ENCODE peak calls at places on chromosome 13, in seven cellular contexts. D is CD8-positive, alpha-beta T cell; V is esophagus squamous epithelium; N is H1; A is lower leg skin; K is PC-3; E is AG04449. W is an unnamed sample.
A peak's percentile ranks its signal among the peaks of the same experiment; 100 is the strongest.

GRCh38 chr13:106499113-106499512 is 36.3 kb downstream of the EFNB2 start:
- DNase-seq in D (no peak), V (no peak), N (no peak), A (no peak), K (no peak), E (no peak), W (no peak)

GRCh38 chr13:19586904-19587634 is 25.7 kb upstream of the TPTE2 start:
- DNase-seq in D (peak; percentile 66), V (no peak), N (no peak), A (no peak), K (peak; percentile 87), E (no peak), W (peak; percentile 24)

GRCh38 chr13:79519252-79519651 is 38.3 kb downstream of the NDFIP2 start:
- DNase-seq in D (no peak), V (no peak), N (no peak), A (no peak), K (peak; percentile 59), E (no peak), W (no peak)

GRCh38 chr13:32253911-32254399 is 61.2 kb downstream of the ZAR1L start:
- DNase-seq in D (no peak), V (no peak), N (no peak), A (peak; percentile 23), K (no peak), E (no peak), W (no peak)

GRCh38 chr13:88303605-88304004 is 632.4 kb downstream of the SLITRK5 start:
- DNase-seq in D (no peak), V (no peak), N (no peak), A (no peak), K (no peak), E (no peak), W (no peak)

GRCh38 chr13:40974460-40975407 is 44.4 kb downstream of the ELF1 start:
- DNase-seq in D (no peak), V (no peak), N (no peak), A (no peak), K (peak; percentile 37), E (no peak), W (no peak)

GRCh38 chr13:23372264-23372905 is 61.1 kb downstream of the SACS start:
- DNase-seq in D (no peak), V (no peak), N (no peak), A (no peak), K (peak; percentile 14), E (no peak), W (no peak)

GRCh38 chr13:93714171-93714570 is 487.6 kb downstream of the GPC6 start:
- DNase-seq in D (no peak), V (no peak), N (no peak), A (no peak), K (peak; percentile 34), E (no peak), W (no peak)

GRCh38 chr13:66359910-66360552 is 870.1 kb downstream of the PCDH9 start:
- DNase-seq in D (no peak), V (no peak), N (no peak), A (no peak), K (no peak), E (no peak), W (no peak)

GRCh38 chr13:111567637-111568036 is 247.2 kb downstream of the TEX29 start:
- DNase-seq in D (no peak), V (no peak), N (no peak), A (no peak), K (no peak), E (no peak), W (no peak)

GRCh38 chr13:45747071-45747470 is 45.0 kb downstream of the CBY2 start:
- DNase-seq in D (no peak), V (no peak), N (no peak), A (no peak), K (no peak), E (no peak), W (no peak)

GRCh38 chr13:73952683-73953082 is 181.5 kb downstream of the KLF12 start:
- DNase-seq in D (no peak), V (no peak), N (no peak), A (no peak), K (no peak), E (no peak), W (no peak)

GRCh38 chr13:112785419-112785856 is 95.6 kb downstream of the ATP11A start:
- DNase-seq in D (no peak), V (no peak), N (no peak), A (no peak), K (no peak), E (no peak), W (no peak)

GRCh38 chr13:52850396-52851152 is 2.1 kb upstream of the PCDH8 start:
- DNase-seq in D (no peak), V (no peak), N (peak; percentile 72), A (peak; percentile 23), K (peak; percentile 38), E (no peak), W (no peak)

GRCh38 chr13:47990920-47991466 is 10.1 kb downstream of the SUCLA2 start:
- DNase-seq in D (no peak), V (no peak), N (no peak), A (no peak), K (no peak), E (no peak), W (no peak)

GRCh38 chr13:93625536-93625935 is 398.9 kb downstream of the GPC6 start:
- DNase-seq in D (no peak), V (no peak), N (no peak), A (no peak), K (no peak), E (no peak), W (no peak)

GRCh38 chr13:53250272-53250875 is 221.8 kb downstream of the OLFM4 start:
- DNase-seq in D (no peak), V (no peak), N (no peak), A (peak; percentile 18), K (peak; percentile 79), E (peak; percentile 34), W (peak; percentile 38)

GRCh38 chr13:82747948-82748347 is 1134.3 kb downstream of the SLITRK1 start:
- DNase-seq in D (no peak), V (no peak), N (no peak), A (no peak), K (peak; percentile 14), E (no peak), W (peak; percentile 22)

GRCh38 chr13:48748681-48749080 is 95.0 kb downstream of the CYSLTR2 start:
- DNase-seq in D (no peak), V (no peak), N (no peak), A (no peak), K (no peak), E (no peak), W (no peak)

GRCh38 chr13:75694742-75695141 is 58.6 kb downstream of the LMO7 start:
- DNase-seq in D (no peak), V (no peak), N (no peak), A (no peak), K (no peak), E (no peak), W (no peak)

GRCh38 chr13:75699062-75699461 is 62.9 kb downstream of the LMO7 start:
- DNase-seq in D (no peak), V (no peak), N (no peak), A (no peak), K (no peak), E (no peak), W (no peak)

GRCh38 chr13:75689686-75690085 is 53.6 kb downstream of the LMO7 start:
- DNase-seq in D (no peak), V (no peak), N (no peak), A (no peak), K (no peak), E (no peak), W (no peak)

GRCh38 chr13:75691183-75691582 is 55.1 kb downstream of the LMO7 start:
- DNase-seq in D (no peak), V (no peak), N (no peak), A (no peak), K (peak; percentile 92), E (no peak), W (no peak)

DNA sequence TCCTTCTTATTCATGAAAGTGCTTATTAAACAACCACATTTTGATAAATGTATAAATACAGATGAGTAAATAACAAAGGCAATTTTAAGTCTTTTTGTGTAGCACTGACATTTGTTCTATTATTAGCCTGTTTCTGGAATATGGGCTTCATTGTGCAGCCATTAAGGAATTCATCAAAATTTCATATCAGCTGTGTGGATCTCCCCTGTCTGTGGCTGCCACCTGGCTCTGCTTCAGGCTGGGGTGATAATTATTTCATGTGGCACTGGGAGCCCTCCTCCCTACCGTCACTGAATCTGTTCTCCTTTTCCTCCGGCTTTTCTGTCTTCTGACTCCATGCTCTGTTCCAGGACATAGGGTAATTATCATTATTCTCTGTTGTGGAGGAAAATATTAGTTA is 57.1 kb downstream of the LMO7 start:
- DNase-seq in D (no peak), V (no peak), N (no peak), A (no peak), K (no peak), E (no peak), W (no peak)
- H3K4me3 ChIP-seq in D (no peak overlapping the region), V (no peak overlapping the region), N (no peak overlapping the region), A (no peak overlapping the region), K (no peak overlapping the region), E (no peak overlapping the region), W (no peak overlapping the region)

GRCh38 chr13:113963376-113963775 is 10.5 kb downstream of the C13orf46 start:
- DNase-seq in D (no peak), V (no peak), N (no peak), A (no peak), K (no peak), E (no peak), W (no peak)
- TF ChIP-seq CTCF in D (no peak), V (no peak), N (no peak), A (no peak), K (no peak), E (no peak), W (no peak)

DNA sequence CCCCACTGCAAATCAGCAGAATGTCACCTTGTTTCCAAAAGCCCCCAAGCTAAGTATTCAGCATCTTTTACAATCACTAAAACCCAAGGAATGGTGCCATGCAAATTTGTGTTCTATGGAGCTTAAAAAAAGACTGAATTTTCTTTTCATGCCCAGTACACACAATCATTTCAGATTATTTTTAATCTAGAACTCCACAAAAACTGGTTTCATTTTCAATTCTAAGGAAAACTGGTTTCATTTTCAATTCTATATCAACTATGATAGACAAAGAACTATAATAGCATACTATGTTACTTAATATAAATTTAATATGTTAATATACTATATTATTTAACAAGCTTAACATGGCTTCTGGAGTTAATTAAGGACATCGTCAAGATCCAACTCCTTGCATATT is 88.4 kb upstream of the DOCK9 start:
- DNase-seq in D (no peak), V (no peak), N (no peak), A (no peak), K (no peak), E (no peak), W (no peak)
- H3K4me3 ChIP-seq in D (peak overlapping the region; percentile 20), V (peak overlapping the region; percentile 24), N (no peak overlapping the region), A (no peak overlapping the region), K (peak overlapping the region; percentile 12), E (no peak overlapping the region), W (no peak overlapping the region)

DNA sequence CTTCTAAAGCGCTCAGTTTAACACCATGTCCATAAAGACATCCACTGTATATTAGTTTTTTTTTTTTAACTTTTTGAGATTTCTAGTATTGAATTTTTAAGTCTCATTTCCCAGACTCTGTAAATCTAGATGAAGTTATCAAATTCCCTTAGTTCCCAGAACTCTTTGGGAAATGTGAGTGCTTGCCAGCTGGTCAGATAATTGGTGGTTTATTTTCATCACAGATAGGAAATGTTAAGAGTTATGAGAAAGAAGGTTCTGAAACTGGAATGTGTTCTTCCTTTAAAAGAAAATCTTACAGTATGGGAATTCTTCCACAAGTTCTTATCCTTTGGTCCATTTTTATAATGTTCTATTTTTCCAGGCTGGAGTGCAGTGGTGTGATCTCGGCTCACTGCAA is 163.0 kb upstream of the RNF113B start:
- DNase-seq in D (no peak), V (no peak), N (no peak), A (no peak), K (no peak), E (no peak), W (no peak)
- TF ChIP-seq CTCF in D (no peak), V (no peak), N (no peak), A (no peak), K (no peak), E (no peak), W (no peak)

W was measured in HFF-Myc.